ENCODE peak calls at places on chromosome 6, in five cellular contexts. One of them, this sample, is unnamed.

GRCh38 chr6:74606488-74607135 is 599.2 kb downstream of the COL12A1 start:
- DNase-seq in IMR-90: peak
- DNase-seq in uterus: no peak
- DNase-seq in lung: no peak
- DNase-seq in OCI-LY7: no peak
- DNase-seq in this sample: no peak

GRCh38 chr6:579339-579738 is 77.6 kb downstream of the HUS1B start:
- DNase-seq in IMR-90: peak
- DNase-seq in uterus: no peak
- DNase-seq in lung: no peak
- DNase-seq in OCI-LY7: peak
- DNase-seq in this sample: no peak

GRCh38 chr6:152110878-152111820 is 303.7 kb downstream of the ESR1 start:
- DNase-seq in IMR-90: no peak
- DNase-seq in uterus: peak
- DNase-seq in lung: no peak
- DNase-seq in OCI-LY7: no peak
- DNase-seq in this sample: no peak

GRCh38 chr6:110513001-110513400 is 36.6 kb upstream of the SLC22A16 start:
- DNase-seq in IMR-90: peak
- DNase-seq in uterus: no peak
- DNase-seq in lung: no peak
- DNase-seq in OCI-LY7: no peak
- DNase-seq in this sample: no peak

GRCh38 chr6:156395276-156395675 is 381.9 kb upstream of the ARID1B start:
- DNase-seq in IMR-90: no peak
- DNase-seq in uterus: no peak
- DNase-seq in lung: no peak
- DNase-seq in OCI-LY7: peak
- DNase-seq in this sample: no peak

GRCh38 chr6:22884441-22884840 is 315.1 kb downstream of the HDGFL1 start:
- DNase-seq in IMR-90: no peak
- DNase-seq in uterus: no peak
- DNase-seq in lung: no peak
- DNase-seq in OCI-LY7: no peak
- DNase-seq in this sample: no peak

GRCh38 chr6:137736048-137736846 is 130.8 kb upstream of the TNFAIP3 start:
- DNase-seq in IMR-90: no peak
- DNase-seq in uterus: no peak
- DNase-seq in lung: no peak
- DNase-seq in OCI-LY7: peak
- DNase-seq in this sample: no peak

GRCh38 chr6:139583420-139583819 is 209.0 kb upstream of the CITED2 start:
- DNase-seq in IMR-90: peak
- DNase-seq in uterus: no peak
- DNase-seq in lung: no peak
- DNase-seq in OCI-LY7: no peak
- DNase-seq in this sample: no peak

GRCh38 chr6:38499046-38499445 is 140.7 kb downstream of the BTBD9 start:
- DNase-seq in IMR-90: no peak
- DNase-seq in uterus: no peak
- DNase-seq in lung: no peak
- DNase-seq in OCI-LY7: no peak
- DNase-seq in this sample: no peak

GRCh38 chr6:55557176-55557575 is 21.8 kb downstream of the HMGCLL1 start:
- DNase-seq in IMR-90: no peak
- DNase-seq in uterus: no peak
- DNase-seq in lung: no peak
- DNase-seq in OCI-LY7: no peak
- DNase-seq in this sample: no peak

GRCh38 chr6:48476257-48476656 is 365.3 kb upstream of the PTCHD4 start:
- DNase-seq in IMR-90: peak
- DNase-seq in uterus: no peak
- DNase-seq in lung: no peak
- DNase-seq in OCI-LY7: no peak
- DNase-seq in this sample: no peak

GRCh38 chr6:41584668-41585205 is 38.6 kb downstream of the FOXP4 start:
- DNase-seq in IMR-90: no peak
- DNase-seq in uterus: no peak
- DNase-seq in lung: no peak
- DNase-seq in OCI-LY7: no peak
- DNase-seq in this sample: no peak

GRCh38 chr6:167162591-167162990 is 4.8 kb upstream of the GPR31 start:
- DNase-seq in IMR-90: no peak
- DNase-seq in uterus: no peak
- DNase-seq in lung: no peak
- DNase-seq in OCI-LY7: no peak
- DNase-seq in this sample: no peak
- TF ChIP-seq CTCF in IMR-90: no peak
- TF ChIP-seq CTCF in uterus: no peak
- TF ChIP-seq CTCF in lung: no peak
- TF ChIP-seq CTCF in OCI-LY7: no peak
- TF ChIP-seq CTCF in this sample: no peak

GRCh38 chr6:159311618-159312017 is 142.4 kb downstream of the FNDC1 start:
- DNase-seq in IMR-90: no peak
- DNase-seq in uterus: no peak
- DNase-seq in lung: no peak
- DNase-seq in OCI-LY7: peak
- DNase-seq in this sample: no peak
- TF ChIP-seq CTCF in IMR-90: no peak
- TF ChIP-seq CTCF in uterus: no peak
- TF ChIP-seq CTCF in lung: no peak
- TF ChIP-seq CTCF in OCI-LY7: peak
- TF ChIP-seq CTCF in this sample: no peak

GRCh38 chr6:17907467-17908229 is 79.8 kb downstream of the KIF13A start:
- DNase-seq in IMR-90: peak
- DNase-seq in uterus: peak
- DNase-seq in lung: peak
- DNase-seq in OCI-LY7: no peak
- DNase-seq in this sample: peak
- TF ChIP-seq CTCF in IMR-90: peak
- TF ChIP-seq CTCF in uterus: peak
- TF ChIP-seq CTCF in lung: no peak
- TF ChIP-seq CTCF in OCI-LY7: no peak
- TF ChIP-seq CTCF in this sample: no peak

GRCh38 chr6:128554302-128554701 is 33.9 kb upstream of the PTPRK start:
- DNase-seq in IMR-90: no peak
- DNase-seq in uterus: no peak
- DNase-seq in lung: no peak
- DNase-seq in OCI-LY7: no peak
- DNase-seq in this sample: no peak
- TF ChIP-seq CTCF in IMR-90: peak
- TF ChIP-seq CTCF in uterus: no peak
- TF ChIP-seq CTCF in lung: no peak
- TF ChIP-seq CTCF in OCI-LY7: peak
- TF ChIP-seq CTCF in this sample: no peak

DNA sequence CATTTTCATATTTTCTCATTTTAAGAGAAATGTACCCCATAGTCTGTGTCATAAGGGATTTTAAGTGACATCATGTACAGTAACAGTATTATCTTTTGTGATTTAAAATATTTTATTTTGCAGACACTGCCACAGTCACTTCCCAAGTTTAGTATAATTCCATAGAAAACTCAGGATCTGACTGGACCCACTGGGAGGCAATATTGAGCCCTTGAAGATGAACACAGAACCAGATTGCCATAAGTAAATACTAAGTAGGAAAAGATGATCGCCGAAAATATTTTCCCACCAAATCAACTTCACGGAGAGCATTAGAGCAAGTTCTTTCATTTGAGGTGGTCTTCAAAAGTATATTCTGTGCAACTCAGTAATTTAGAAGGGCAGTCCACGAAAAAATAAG is 17.6 kb upstream of the PKHD1 start:
- DNase-seq in IMR-90: no peak
- DNase-seq in uterus: no peak
- DNase-seq in lung: no peak
- DNase-seq in OCI-LY7: no peak
- DNase-seq in this sample: no peak
- TF ChIP-seq CTCF in IMR-90: no peak
- TF ChIP-seq CTCF in uterus: no peak
- TF ChIP-seq CTCF in lung: no peak
- TF ChIP-seq CTCF in OCI-LY7: no peak
- TF ChIP-seq CTCF in this sample: no peak

GRCh38 chr6:73121421-73121993 is 103.8 kb downstream of the KHDC1L start:
- DNase-seq in IMR-90: peak
- DNase-seq in uterus: no peak
- DNase-seq in lung: no peak
- DNase-seq in OCI-LY7: no peak
- DNase-seq in this sample: no peak
- TF ChIP-seq CTCF in IMR-90: peak
- TF ChIP-seq CTCF in uterus: no peak
- TF ChIP-seq CTCF in lung: no peak
- TF ChIP-seq CTCF in OCI-LY7: no peak
- TF ChIP-seq CTCF in this sample: no peak

DNA sequence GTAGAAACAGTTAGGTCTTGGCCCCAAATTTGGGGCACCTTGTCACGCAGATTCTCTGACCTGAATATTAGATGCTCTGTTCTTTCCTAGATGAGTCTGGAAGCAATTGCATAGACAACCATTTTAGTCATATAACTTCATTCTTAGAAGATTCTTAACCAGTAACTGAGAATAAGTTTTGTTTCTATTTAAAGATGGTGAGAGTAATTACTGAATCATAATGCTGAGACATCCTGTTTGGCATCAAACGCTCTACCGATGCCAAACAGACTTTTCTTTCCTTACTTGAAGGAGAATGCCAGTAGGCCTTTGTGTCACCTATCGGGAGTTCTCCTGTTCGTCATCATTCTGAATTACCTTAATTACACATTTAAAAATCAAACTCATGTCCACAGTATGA is 131.6 kb upstream of the ID4 start:
- DNase-seq in IMR-90: peak
- DNase-seq in uterus: no peak
- DNase-seq in lung: no peak
- DNase-seq in OCI-LY7: no peak
- DNase-seq in this sample: no peak
- TF ChIP-seq CTCF in IMR-90: no peak
- TF ChIP-seq CTCF in uterus: no peak
- TF ChIP-seq CTCF in lung: no peak
- TF ChIP-seq CTCF in OCI-LY7: no peak
- TF ChIP-seq CTCF in this sample: no peak

This sample was measured in lower leg skin.